ENCODE peak calls at places on chromosomes 12 and 14, in seven cellular contexts. One of them, this sample, is unnamed.

GRCh38 chr12:49462103-49462739 is 76.6 kb upstream of the KCNH3 start:
- DNase-seq in coronary artery: no peak
- DNase-seq in brain microvascular endothelial cell: no peak
- DNase-seq in endothelial cell: no peak
- DNase-seq in cardiac fibroblast: no peak
- DNase-seq in CD8-positive, alpha-beta T cell: no peak
- DNase-seq in colonic mucosa: no peak
- DNase-seq in this sample: no peak

GRCh38 chr14:41891624-41892023 is 284.9 kb downstream of the LRFN5 start:
- DNase-seq in coronary artery: no peak
- DNase-seq in brain microvascular endothelial cell: no peak
- DNase-seq in endothelial cell: no peak
- DNase-seq in cardiac fibroblast: no peak
- DNase-seq in CD8-positive, alpha-beta T cell: no peak
- DNase-seq in colonic mucosa: no peak
- DNase-seq in this sample: no peak

GRCh38 chr12:46546634-46547273 is 174.2 kb upstream of the SLC38A2 start:
- DNase-seq in coronary artery: no peak
- DNase-seq in brain microvascular endothelial cell: no peak
- DNase-seq in endothelial cell: no peak
- DNase-seq in cardiac fibroblast: no peak
- DNase-seq in CD8-positive, alpha-beta T cell: no peak
- DNase-seq in colonic mucosa: no peak
- DNase-seq in this sample: no peak

GRCh38 chr14:57820581-57820980 is 45.3 kb downstream of the SLC35F4 start:
- DNase-seq in coronary artery: no peak
- DNase-seq in brain microvascular endothelial cell: no peak
- DNase-seq in endothelial cell: no peak
- DNase-seq in cardiac fibroblast: no peak
- DNase-seq in CD8-positive, alpha-beta T cell: no peak
- DNase-seq in colonic mucosa: no peak
- DNase-seq in this sample: peak

GRCh38 chr12:67728296-67728666 is 79.7 kb downstream of the DYRK2 start:
- DNase-seq in coronary artery: no peak
- DNase-seq in brain microvascular endothelial cell: no peak
- DNase-seq in endothelial cell: no peak
- DNase-seq in cardiac fibroblast: no peak
- DNase-seq in CD8-positive, alpha-beta T cell: no peak
- DNase-seq in colonic mucosa: no peak
- DNase-seq in this sample: no peak

GRCh38 chr12:121610239-121611149 is 15.8 kb upstream of the ORAI1 start:
- DNase-seq in coronary artery: no peak
- DNase-seq in brain microvascular endothelial cell: no peak
- DNase-seq in endothelial cell: no peak
- DNase-seq in cardiac fibroblast: peak
- DNase-seq in CD8-positive, alpha-beta T cell: no peak
- DNase-seq in colonic mucosa: no peak
- DNase-seq in this sample: peak

GRCh38 chr12:84315926-84316325 is 596.7 kb downstream of the SLC6A15 start:
- DNase-seq in coronary artery: no peak
- DNase-seq in brain microvascular endothelial cell: no peak
- DNase-seq in endothelial cell: no peak
- DNase-seq in cardiac fibroblast: no peak
- DNase-seq in CD8-positive, alpha-beta T cell: no peak
- DNase-seq in colonic mucosa: no peak
- DNase-seq in this sample: no peak

GRCh38 chr12:100154472-100155247 is 12.0 kb upstream of the BLTP3B start:
- DNase-seq in coronary artery: no peak
- DNase-seq in brain microvascular endothelial cell: peak
- DNase-seq in endothelial cell: peak
- DNase-seq in cardiac fibroblast: peak
- DNase-seq in CD8-positive, alpha-beta T cell: peak
- DNase-seq in colonic mucosa: peak
- DNase-seq in this sample: peak

GRCh38 chr12:48165089-48166031 is 8.0 kb upstream of the ASB8 start:
- DNase-seq in coronary artery: no peak
- DNase-seq in brain microvascular endothelial cell: no peak
- DNase-seq in endothelial cell: peak
- DNase-seq in cardiac fibroblast: peak
- DNase-seq in CD8-positive, alpha-beta T cell: no peak
- DNase-seq in colonic mucosa: peak
- DNase-seq in this sample: peak

GRCh38 chr12:110860833-110861291 is 14.1 kb downstream of the CCDC63 start:
- DNase-seq in coronary artery: no peak
- DNase-seq in brain microvascular endothelial cell: no peak
- DNase-seq in endothelial cell: no peak
- DNase-seq in cardiac fibroblast: peak
- DNase-seq in CD8-positive, alpha-beta T cell: no peak
- DNase-seq in colonic mucosa: no peak
- DNase-seq in this sample: no peak

GRCh38 chr12:121534495-121535148 is 46.2 kb downstream of the KDM2B start:
- DNase-seq in coronary artery: no peak
- DNase-seq in brain microvascular endothelial cell: no peak
- DNase-seq in endothelial cell: no peak
- DNase-seq in cardiac fibroblast: no peak
- DNase-seq in CD8-positive, alpha-beta T cell: peak
- DNase-seq in colonic mucosa: no peak
- DNase-seq in this sample: no peak

GRCh38 chr12:56880416-56881035 is 53.7 kb downstream of the SDR9C7 start:
- DNase-seq in coronary artery: no peak
- DNase-seq in brain microvascular endothelial cell: no peak
- DNase-seq in endothelial cell: no peak
- DNase-seq in cardiac fibroblast: no peak
- DNase-seq in CD8-positive, alpha-beta T cell: no peak
- DNase-seq in colonic mucosa: no peak
- DNase-seq in this sample: peak

GRCh38 chr14:104429291-104429861 is 150.2 kb upstream of the C14orf180 start:
- DNase-seq in coronary artery: peak
- DNase-seq in brain microvascular endothelial cell: no peak
- DNase-seq in endothelial cell: no peak
- DNase-seq in cardiac fibroblast: no peak
- DNase-seq in CD8-positive, alpha-beta T cell: no peak
- DNase-seq in colonic mucosa: no peak
- DNase-seq in this sample: no peak

GRCh38 chr14:101223561-101224162 is 320.1 kb upstream of the RTL1 start:
- DNase-seq in coronary artery: no peak
- DNase-seq in brain microvascular endothelial cell: no peak
- DNase-seq in endothelial cell: no peak
- DNase-seq in cardiac fibroblast: no peak
- DNase-seq in CD8-positive, alpha-beta T cell: no peak
- DNase-seq in colonic mucosa: peak
- DNase-seq in this sample: no peak

GRCh38 chr12:71780207-71780822 is 25.7 kb downstream of the RAB21 start:
- DNase-seq in coronary artery: no peak
- DNase-seq in brain microvascular endothelial cell: peak
- DNase-seq in endothelial cell: peak
- DNase-seq in cardiac fibroblast: peak
- DNase-seq in CD8-positive, alpha-beta T cell: no peak
- DNase-seq in colonic mucosa: peak
- DNase-seq in this sample: peak

GRCh38 chr12:53213348-53213747 is 6.3 kb upstream of the ITGB7 start:
- DNase-seq in coronary artery: no peak
- DNase-seq in brain microvascular endothelial cell: peak
- DNase-seq in endothelial cell: peak
- DNase-seq in cardiac fibroblast: peak
- DNase-seq in CD8-positive, alpha-beta T cell: peak
- DNase-seq in colonic mucosa: peak
- DNase-seq in this sample: peak

GRCh38 chr14:65206448-65207096 is 104.3 kb upstream of the MAX start:
- DNase-seq in coronary artery: no peak
- DNase-seq in brain microvascular endothelial cell: peak
- DNase-seq in endothelial cell: no peak
- DNase-seq in cardiac fibroblast: peak
- DNase-seq in CD8-positive, alpha-beta T cell: no peak
- DNase-seq in colonic mucosa: no peak
- DNase-seq in this sample: peak

GRCh38 chr14:61238611-61239010 is 42.5 kb downstream of the TMEM30B start:
- DNase-seq in coronary artery: no peak
- DNase-seq in brain microvascular endothelial cell: no peak
- DNase-seq in endothelial cell: no peak
- DNase-seq in cardiac fibroblast: no peak
- DNase-seq in CD8-positive, alpha-beta T cell: no peak
- DNase-seq in colonic mucosa: no peak
- DNase-seq in this sample: no peak

GRCh38 chr12:48441122-48441521 is 31.2 kb upstream of the ANP32D start:
- DNase-seq in coronary artery: no peak
- DNase-seq in brain microvascular endothelial cell: peak
- DNase-seq in endothelial cell: no peak
- DNase-seq in cardiac fibroblast: no peak
- DNase-seq in CD8-positive, alpha-beta T cell: no peak
- DNase-seq in colonic mucosa: no peak
- DNase-seq in this sample: no peak

GRCh38 chr14:41641690-41642089 is 35.0 kb downstream of the LRFN5 start:
- DNase-seq in coronary artery: no peak
- DNase-seq in brain microvascular endothelial cell: no peak
- DNase-seq in endothelial cell: no peak
- DNase-seq in cardiac fibroblast: no peak
- DNase-seq in CD8-positive, alpha-beta T cell: no peak
- DNase-seq in colonic mucosa: no peak
- DNase-seq in this sample: no peak

GRCh38 chr12:25195056-25195971 is at the start of the genes DNAI7 and ETFRF1:
- DNase-seq in coronary artery: peak
- DNase-seq in brain microvascular endothelial cell: peak
- DNase-seq in endothelial cell: peak
- DNase-seq in cardiac fibroblast: peak
- DNase-seq in CD8-positive, alpha-beta T cell: peak
- DNase-seq in colonic mucosa: peak
- DNase-seq in this sample: peak
- TF ChIP-seq CTCF in coronary artery: no peak
- TF ChIP-seq CTCF in brain microvascular endothelial cell: peak
- TF ChIP-seq CTCF in endothelial cell: no peak
- TF ChIP-seq CTCF in cardiac fibroblast: no peak
- TF ChIP-seq CTCF in CD8-positive, alpha-beta T cell: no peak
- TF ChIP-seq CTCF in colonic mucosa: no peak
- TF ChIP-seq CTCF in this sample: no peak

DNA sequence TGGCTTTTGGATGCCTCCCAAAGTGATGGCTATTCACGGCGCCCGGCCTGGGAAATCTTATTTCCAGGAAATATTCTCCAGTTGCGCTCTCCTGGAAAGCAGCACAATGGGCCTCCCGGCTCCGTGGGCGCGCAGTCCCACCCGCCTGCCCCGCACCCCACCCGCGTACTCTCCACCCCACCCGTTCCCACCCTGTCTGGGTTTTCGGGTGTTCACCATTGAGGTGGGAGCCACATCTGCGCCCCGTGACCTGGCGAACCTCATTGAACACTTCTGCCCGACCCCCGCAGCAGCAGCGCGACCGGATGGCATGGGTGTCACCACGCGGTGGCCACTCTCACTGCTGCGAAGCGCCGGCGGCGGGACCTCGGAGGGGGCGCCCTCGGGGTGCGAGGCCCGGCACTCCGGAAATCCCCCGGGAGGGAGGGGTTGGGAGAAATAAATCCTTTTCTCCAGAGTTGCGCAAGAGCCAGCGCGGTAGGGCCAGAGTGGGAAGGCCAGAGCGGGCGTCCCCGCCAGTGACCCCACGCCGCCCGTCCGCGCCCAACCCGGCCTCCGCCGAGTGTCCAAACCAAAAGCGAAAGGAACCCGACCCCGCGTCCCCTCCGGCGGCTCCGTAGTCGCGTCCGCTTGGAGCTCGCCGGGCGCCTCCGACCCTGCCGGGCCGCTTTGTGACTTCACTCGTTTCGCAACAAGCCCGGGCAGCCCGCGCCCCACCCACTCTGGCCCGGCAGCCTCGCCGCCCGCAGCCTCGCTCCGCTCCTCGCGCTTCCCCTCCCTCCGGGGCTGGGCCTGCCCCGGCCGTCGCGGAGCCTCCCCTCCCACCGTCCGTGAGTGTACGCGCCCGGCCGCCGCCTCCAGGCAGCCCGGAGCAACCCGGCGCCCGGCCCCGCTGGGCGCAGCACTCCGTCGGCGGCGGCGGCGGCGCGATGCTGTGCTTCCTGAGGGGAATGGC is at the start of gene DRAM1:
- DNase-seq in coronary artery: peak
- DNase-seq in brain microvascular endothelial cell: peak
- DNase-seq in endothelial cell: peak
- DNase-seq in cardiac fibroblast: peak
- DNase-seq in CD8-positive, alpha-beta T cell: peak
- DNase-seq in colonic mucosa: peak
- DNase-seq in this sample: peak
- TF ChIP-seq CTCF in coronary artery: no peak
- TF ChIP-seq CTCF in brain microvascular endothelial cell: no peak
- TF ChIP-seq CTCF in endothelial cell: no peak
- TF ChIP-seq CTCF in cardiac fibroblast: no peak
- TF ChIP-seq CTCF in CD8-positive, alpha-beta T cell: no peak
- TF ChIP-seq CTCF in colonic mucosa: no peak
- TF ChIP-seq CTCF in this sample: no peak

GRCh38 chr12:65673732-65674131 is 150.6 kb upstream of the HMGA2 start:
- DNase-seq in coronary artery: no peak
- DNase-seq in brain microvascular endothelial cell: no peak
- DNase-seq in endothelial cell: no peak
- DNase-seq in cardiac fibroblast: peak
- DNase-seq in CD8-positive, alpha-beta T cell: no peak
- DNase-seq in colonic mucosa: no peak
- DNase-seq in this sample: peak
- TF ChIP-seq CTCF in coronary artery: no peak
- TF ChIP-seq CTCF in brain microvascular endothelial cell: no peak
- TF ChIP-seq CTCF in endothelial cell: no peak
- TF ChIP-seq CTCF in cardiac fibroblast: no peak
- TF ChIP-seq CTCF in CD8-positive, alpha-beta T cell: no peak
- TF ChIP-seq CTCF in colonic mucosa: peak
- TF ChIP-seq CTCF in this sample: peak

DNA sequence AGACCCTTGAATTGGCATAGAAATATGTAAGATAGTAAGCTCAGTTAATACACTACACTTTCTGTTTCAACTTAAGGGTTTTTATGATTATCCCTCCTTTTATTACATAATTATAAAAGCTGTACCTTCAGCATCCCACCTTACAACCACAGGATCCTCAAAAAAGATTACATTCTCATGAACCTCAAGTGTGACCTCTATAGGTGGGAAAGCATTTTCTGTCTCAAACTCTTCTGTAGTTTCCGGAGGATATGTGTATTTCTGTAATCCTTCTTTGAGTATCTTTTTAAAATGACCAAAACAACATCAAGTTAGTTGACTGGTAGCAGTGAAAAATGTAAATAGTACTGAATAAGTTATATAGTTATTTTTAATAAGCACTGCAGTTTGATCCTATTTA is 75.9 kb downstream of the DNAI7 start:
- DNase-seq in coronary artery: no peak
- DNase-seq in brain microvascular endothelial cell: no peak
- DNase-seq in endothelial cell: no peak
- DNase-seq in cardiac fibroblast: no peak
- DNase-seq in CD8-positive, alpha-beta T cell: no peak
- DNase-seq in colonic mucosa: no peak
- DNase-seq in this sample: no peak
- TF ChIP-seq CTCF in coronary artery: no peak
- TF ChIP-seq CTCF in brain microvascular endothelial cell: no peak
- TF ChIP-seq CTCF in endothelial cell: peak
- TF ChIP-seq CTCF in cardiac fibroblast: no peak
- TF ChIP-seq CTCF in CD8-positive, alpha-beta T cell: no peak
- TF ChIP-seq CTCF in colonic mucosa: no peak
- TF ChIP-seq CTCF in this sample: no peak

GRCh38 chr14:22200977-22201605 is 387.9 kb downstream of the DAD1 start:
- DNase-seq in coronary artery: no peak
- DNase-seq in brain microvascular endothelial cell: peak
- DNase-seq in endothelial cell: no peak
- DNase-seq in cardiac fibroblast: peak
- DNase-seq in CD8-positive, alpha-beta T cell: no peak
- DNase-seq in colonic mucosa: no peak
- DNase-seq in this sample: peak
- TF ChIP-seq CTCF in coronary artery: peak
- TF ChIP-seq CTCF in brain microvascular endothelial cell: peak
- TF ChIP-seq CTCF in endothelial cell: peak
- TF ChIP-seq CTCF in cardiac fibroblast: peak
- TF ChIP-seq CTCF in CD8-positive, alpha-beta T cell: no peak
- TF ChIP-seq CTCF in colonic mucosa: peak
- TF ChIP-seq CTCF in this sample: peak

This sample was measured in AG10803.